ENCODE peak calls at places on chromosome 15, in four cellular contexts. V is MM.1S; U is lung; O is CD8-positive, alpha-beta memory T cell. S is an unnamed sample.

GRCh38 chr15:51751687-51752683 is 588 bp downstream of the TMOD2 start:
- DNase-seq in U (peak; percentile 44), V (peak; percentile 29), O (no peak), S (no peak)

GRCh38 chr15:37111427-37111717 is 11.0 kb upstream of the MEIS2 start:
- DNase-seq in V (no peak), U (no peak), O (no peak), S (no peak)

GRCh38 chr15:57595011-57595866 is 3.5 kb downstream of the MYZAP start:
- DNase-seq in O (no peak), V (no peak), U (no peak), S (no peak)

GRCh38 chr15:31845791-31846190 is 184.5 kb upstream of the CHRNA7 start:
- DNase-seq in O (no peak), U (no peak), V (no peak), S (no peak)

GRCh38 chr15:48748535-48748934 is 62.3 kb downstream of the CEP152 start:
- DNase-seq in O (no peak), U (no peak), V (no peak), S (no peak)

GRCh38 chr15:42143866-42144625 is 12.4 kb downstream of the PLA2G4F start:
- DNase-seq in U (no peak), O (no peak), V (no peak), S (no peak)

GRCh38 chr15:92819312-92820232 is 80.6 kb upstream of the CHD2 start:
- DNase-seq in U (no peak), O (no peak), V (no peak), S (no peak)

GRCh38 chr15:38111070-38111469 is 141.6 kb upstream of the SPRED1 start:
- DNase-seq in V (peak; percentile 83), O (no peak), U (no peak), S (no peak)

GRCh38 chr15:100875976-100876375 is 3.7 kb upstream of the ALDH1A3 start:
- DNase-seq in O (no peak), V (no peak), U (no peak), S (no peak)

GRCh38 chr15:31487811-31488436 is 161.3 kb downstream of the KLF13 start:
- DNase-seq in U (peak; percentile 25), O (no peak), V (peak; percentile 56), S (no peak)

GRCh38 chr15:90099868-90100854 is 2.1 kb downstream of the IDH2 start:
- DNase-seq in V (peak; percentile 92), O (no peak), U (no peak), S (no peak)

GRCh38 chr15:66623801-66624453 is 58.1 kb upstream of the LCTL start:
- DNase-seq in U (no peak), V (no peak), O (no peak), S (no peak)

GRCh38 chr15:70023064-70023768 is 74.5 kb downstream of the TLE3 start:
- DNase-seq in U (no peak), O (peak; percentile 51), V (peak; percentile 86), S (peak; percentile 34)

GRCh38 chr15:80944818-80945217 is 44.8 kb downstream of the MESD start:
- DNase-seq in O (no peak), V (no peak), U (no peak), S (no peak)

GRCh38 chr15:51366911-51367310 is 25.5 kb downstream of the GLDN start:
- DNase-seq in U (peak; percentile 75), V (no peak), O (no peak), S (no peak)

GRCh38 chr15:95888762-95889161 is 441.7 kb upstream of the NR2F2 start:
- DNase-seq in O (no peak), U (no peak), V (no peak), S (no peak)

GRCh38 chr15:65833501-65834220 is 35.6 kb upstream of the RAB11A start:
- DNase-seq in U (no peak), O (no peak), V (no peak), S (no peak)

GRCh38 chr15:58049520-58050227 is 15.8 kb downstream of the ALDH1A2 start:
- DNase-seq in V (no peak), O (no peak), U (no peak), S (no peak)

GRCh38 chr15:100192092-100192695 is 149.6 kb downstream of the ADAMTS17 start:
- DNase-seq in U (no peak), V (no peak), O (no peak), S (no peak)

GRCh38 chr15:33852570-33852969 is 115.7 kb upstream of the CHRM5 start:
- DNase-seq in O (no peak), U (no peak), V (no peak), S (no peak)

GRCh38 chr15:100726426-100727190 is 124.2 kb downstream of the ASB7 start:
- DNase-seq in V (no peak), U (peak; percentile 18), O (no peak), S (no peak)

GRCh38 chr15:38085104-38085503 is 150.7 kb downstream of the TMCO5A start:
- DNase-seq in U (no peak), V (peak; percentile 93), O (no peak), S (no peak)

GRCh38 chr15:91135201-91136130 is 35.4 kb downstream of the SV2B start:
- DNase-seq in U (no peak), O (no peak), V (peak; percentile 58), S (no peak)

GRCh38 chr15:87487484-87487883 is 769.1 kb downstream of the NTRK3 start:
- DNase-seq in U (no peak), V (no peak), O (no peak), S (no peak)
- H3K9me3 ChIP-seq in U (no peaks in the 10 kb centered on the region), V (no peaks in the 10 kb centered on the region), O (no peaks in the 10 kb centered on the region), S (no peaks in the 10 kb centered on the region)

GRCh38 chr15:25059698-25060471 is 105.1 kb downstream of the SNRPN start:
- DNase-seq in O (no peak), V (no peak), U (no peak), S (no peak)
- H3K9me3 ChIP-seq in O (peaks cover 100% of the 10 kb centered on the region), V (no peaks in the 10 kb centered on the region), U (peaks cover 45% of the 10 kb centered on the region), S (peaks cover 59% of the 10 kb centered on the region)

GRCh38 chr15:27179789-27180188 is 208.8 kb downstream of the GABRG3 start:
- DNase-seq in U (no peak), O (no peak), V (no peak), S (no peak)

GRCh38 chr15:27176785-27177406 is 205.9 kb downstream of the GABRG3 start:
- DNase-seq in V (no peak), U (no peak), O (no peak), S (no peak)

GRCh38 chr15:27170866-27171265 is 199.9 kb downstream of the GABRG3 start:
- DNase-seq in O (no peak), V (no peak), U (no peak), S (no peak)

GRCh38 chr15:27172821-27173220 is 201.8 kb downstream of the GABRG3 start:
- DNase-seq in U (no peak), O (no peak), V (no peak), S (no peak)

DNA sequence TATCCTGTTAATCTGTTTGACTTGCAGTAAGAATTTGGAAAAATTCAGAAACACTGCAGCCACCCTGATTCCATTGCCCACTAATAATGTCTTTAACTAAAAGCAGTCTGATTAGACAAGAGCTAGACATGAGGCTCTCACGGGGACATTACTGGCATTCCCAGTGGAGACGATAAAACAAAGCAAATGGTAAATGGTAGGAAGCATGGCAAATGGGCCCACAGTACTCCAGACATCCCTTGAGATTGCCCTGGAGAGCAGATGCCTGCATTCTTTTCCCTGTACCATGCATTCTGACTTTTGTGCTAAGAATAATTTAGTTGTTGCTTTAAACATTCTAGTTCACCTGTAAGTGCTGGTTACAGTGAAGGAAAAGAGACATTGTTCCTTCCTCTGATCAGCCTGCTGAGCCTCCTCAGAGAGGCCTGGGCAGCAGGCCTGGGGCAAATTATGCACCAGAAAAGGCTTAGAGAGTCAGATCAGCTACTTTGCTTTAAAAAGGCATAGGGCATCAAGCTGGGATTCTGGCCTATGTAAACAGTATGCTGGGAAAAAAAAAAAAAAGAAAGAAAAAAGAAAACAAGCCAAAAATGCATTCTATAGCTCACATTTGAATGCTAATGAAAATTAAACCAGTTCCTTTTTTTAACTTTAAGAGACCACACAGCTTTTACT is 204.6 kb downstream of the GABRG3 start:
- DNase-seq in V (no peak), U (no peak), O (no peak), S (no peak)
- H3K9me3 ChIP-seq in V (no peaks in the 10 kb centered on the region), U (peaks cover 8% of the 10 kb centered on the region), O (no peaks in the 10 kb centered on the region), S (no peaks in the 10 kb centered on the region)

GRCh38 chr15:67820992-67821783 is 4.1 kb upstream of the SKOR1 start:
- DNase-seq in U (no peak), O (no peak), V (no peak), S (no peak)

GRCh38 chr15:67823371-67824156 is 1.7 kb upstream of the SKOR1 start:
- DNase-seq in U (no peak), V (no peak), O (no peak), S (no peak)

GRCh38 chr15:67820147-67820991 is 4.9 kb upstream of the SKOR1 start:
- DNase-seq in O (no peak), V (no peak), U (no peak), S (no peak)

GRCh38 chr15:67822537-67823370 is 2.6 kb upstream of the SKOR1 start:
- DNase-seq in O (no peak), U (no peak), V (no peak), S (no peak)

GRCh38 chr15:67821784-67822451 is 3.4 kb upstream of the SKOR1 start:
- DNase-seq in U (no peak), O (no peak), V (no peak), S (no peak)
- H3K9me3 ChIP-seq in U (no peaks in the 10 kb centered on the region), O (no peaks in the 10 kb centered on the region), V (no peaks in the 10 kb centered on the region), S (no peaks in the 10 kb centered on the region)

GRCh38 chr15:25022233-25022632 is 67.4 kb downstream of the SNRPN start:
- DNase-seq in O (no peak), U (no peak), V (no peak), S (no peak)
- H3K9me3 ChIP-seq in O (no peaks in the 10 kb centered on the region), U (peaks cover 21% of the 10 kb centered on the region), V (no peaks in the 10 kb centered on the region), S (peaks cover 5% of the 10 kb centered on the region)

GRCh38 chr15:79376383-79376782 is 55.8 kb upstream of the MINAR1 start:
- DNase-seq in O (no peak), U (no peak), V (no peak), S (no peak)
- H3K9me3 ChIP-seq in O (no peaks in the 10 kb centered on the region), U (no peaks in the 10 kb centered on the region), V (no peaks in the 10 kb centered on the region), S (no peaks in the 10 kb centered on the region)

GRCh38 chr15:98257290-98257689 is 296.8 kb downstream of the ARRDC4 start:
- DNase-seq in O (no peak), V (no peak), U (no peak), S (no peak)
- H3K9me3 ChIP-seq in O (no peaks in the 10 kb centered on the region), V (no peaks in the 10 kb centered on the region), U (no peaks in the 10 kb centered on the region), S (peaks cover 2% of the 10 kb centered on the region)

DNA sequence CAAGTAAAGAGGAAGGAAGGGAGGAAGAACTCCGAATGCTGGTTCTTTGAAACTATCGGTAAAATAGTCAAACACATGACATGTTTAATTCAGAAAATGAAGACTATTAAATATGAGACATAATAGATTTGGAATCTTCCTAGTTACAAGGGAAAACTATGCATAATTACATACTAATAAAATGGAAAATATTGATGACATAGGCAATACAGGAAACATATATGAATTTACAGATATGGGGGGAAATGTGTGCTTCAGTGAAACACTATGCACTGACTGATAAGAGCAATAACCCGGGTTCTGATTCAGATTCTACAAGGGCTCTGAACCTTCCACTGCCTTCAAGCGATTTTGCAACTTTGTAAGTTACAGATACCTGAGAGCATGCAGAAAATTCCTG is 185.9 kb downstream of the PDE8A start:
- DNase-seq in O (no peak), V (no peak), U (no peak), S (no peak)
- H3K9me3 ChIP-seq in O (no peaks in the 10 kb centered on the region), V (no peaks in the 10 kb centered on the region), U (no peaks in the 10 kb centered on the region), S (peaks cover 2% of the 10 kb centered on the region)

DNA sequence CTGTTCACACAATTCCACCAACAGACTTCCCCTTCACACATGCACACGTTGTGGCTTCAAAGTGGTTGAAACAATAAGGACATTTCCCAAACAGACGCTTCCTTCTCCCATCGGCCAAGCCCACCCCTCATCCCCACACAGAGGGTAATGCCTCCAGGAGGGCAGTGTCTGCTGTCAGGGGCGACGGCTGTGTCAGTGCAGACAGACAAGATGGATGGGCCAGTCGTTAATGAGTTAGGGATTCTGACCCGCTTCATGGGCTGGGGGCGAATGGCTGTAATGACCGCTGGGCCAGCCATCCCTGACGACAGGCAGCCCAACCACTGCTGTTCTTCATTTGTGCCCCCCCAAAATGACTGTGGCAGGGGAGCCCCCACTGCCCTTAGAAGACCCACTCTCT is 20.2 kb upstream of the SKIC8 start:
- DNase-seq in V (no peak), O (no peak), U (no peak), S (no peak)
- H3K9me3 ChIP-seq in V (no peaks in the 10 kb centered on the region), O (no peaks in the 10 kb centered on the region), U (no peaks in the 10 kb centered on the region), S (no peaks in the 10 kb centered on the region)

S was measured in T-helper 17 cell.